ENCODE peak calls at places on chromosomes 6 and 20, in four cellular contexts. A is ascending aorta, Z is neuronal stem cell, P is SJSA1. E is an unnamed sample. For H3K4me1, the result is how much of the 10 kb centered on the place peaks cover.

GRCh38 chr20:6122873-6123649 is at the start of gene FERMT1:
- DNase-seq in Z (peak), A (no peak), P (peak), E (peak)

GRCh38 chr6:7446644-7447325 is 57.2 kb downstream of the RIOK1 start:
- DNase-seq in P (no peak), A (no peak), Z (peak), E (no peak)

GRCh38 chr6:158567871-158568401 is 8.0 kb downstream of the TMEM181 start:
- DNase-seq in A (no peak), P (no peak), Z (no peak), E (no peak)

GRCh38 chr20:62606551-62607201 is 35.6 kb upstream of the SLCO4A1 start:
- DNase-seq in Z (no peak), A (no peak), P (no peak), E (no peak)

GRCh38 chr20:16025084-16025483 is 548.2 kb downstream of the KIF16B start:
- DNase-seq in A (no peak), P (no peak), Z (no peak), E (no peak)

GRCh38 chr20:64129146-64129782 is 21.9 kb upstream of the NPBWR2 start:
- DNase-seq in Z (no peak), P (peak), A (no peak), E (no peak)

GRCh38 chr20:25062841-25063240 is 4.9 kb upstream of the ACSS1 start:
- DNase-seq in Z (no peak), A (no peak), P (no peak), E (no peak)

GRCh38 chr20:11245431-11245830 is 571.6 kb upstream of the JAG1 start:
- DNase-seq in A (no peak), P (no peak), Z (no peak), E (no peak)

GRCh38 chr6:26554669-26555504 is 16.7 kb downstream of the HMGN4 start:
- DNase-seq in A (no peak), P (peak), Z (peak), E (no peak)

GRCh38 chr20:45337367-45338120 is 10.7 kb downstream of the SDC4 start:
- DNase-seq in Z (no peak), P (peak), A (peak), E (no peak)

GRCh38 chr20:32972181-32973076 is 31.8 kb downstream of the SUN5 start:
- DNase-seq in P (peak), Z (no peak), A (no peak), E (no peak)

GRCh38 chr20:36070451-36070850 is 84.1 kb upstream of the EPB41L1 start:
- DNase-seq in A (no peak), Z (no peak), P (no peak), E (no peak)

GRCh38 chr6:29509711-29510110 is 22.0 kb upstream of the MAS1L start:
- DNase-seq in Z (no peak), A (no peak), P (no peak), E (no peak)

GRCh38 chr6:157597461-157598312 is 216.7 kb downstream of the ZDHHC14 start:
- DNase-seq in Z (peak), A (no peak), P (peak), E (no peak)

GRCh38 chr6:19866199-19866872 is 29.2 kb downstream of the ID4 start:
- DNase-seq in Z (no peak), A (no peak), P (no peak), E (no peak)

GRCh38 chr6:11043961-11044711 is at the start of gene ELOVL2:
- DNase-seq in A (no peak), P (peak), Z (peak), E (no peak)

GRCh38 chr6:140535511-140535910 is 1161.1 kb upstream of the CITED2 start:
- DNase-seq in A (no peak), P (no peak), Z (no peak), E (no peak)

GRCh38 chr6:140538926-140539325 is 1164.5 kb upstream of the CITED2 start:
- DNase-seq in A (no peak), P (no peak), Z (no peak), E (no peak)

GRCh38 chr6:140540743-140541142 is 1166.3 kb upstream of the CITED2 start:
- DNase-seq in A (no peak), Z (no peak), P (no peak), E (no peak)

GRCh38 chr6:140537211-140537610 is 1162.8 kb upstream of the CITED2 start:
- DNase-seq in Z (no peak), P (no peak), A (no peak), E (no peak)

GRCh38 chr6:140537834-140538680 is 1163.6 kb upstream of the CITED2 start:
- DNase-seq in P (peak), A (no peak), Z (peak), E (peak)
- H3K4me1 ChIP-seq in P (half or more), A (under half), Z (under half), E (under half)

GRCh38 chr6:41965429-41966213 is 24.0 kb upstream of the CCND3 start:
- DNase-seq in A (no peak), P (no peak), Z (peak), E (peak)
- H3K4me1 ChIP-seq in A (under half), P (under half), Z (under half), E (under half)

GRCh38 chr6:35019831-35020230 is 121.3 kb downstream of the TCP11 start:
- DNase-seq in Z (no peak), A (no peak), P (no peak), E (no peak)

GRCh38 chr6:35019171-35019570 is 122.0 kb downstream of the TCP11 start:
- DNase-seq in A (no peak), P (no peak), Z (no peak), E (no peak)

GRCh38 chr6:35023091-35023490 is 118.0 kb downstream of the TCP11 start:
- DNase-seq in Z (no peak), P (no peak), A (no peak), E (no peak)

GRCh38 chr6:35018746-35019145 is 122.4 kb downstream of the TCP11 start:
- DNase-seq in A (no peak), P (no peak), Z (no peak), E (no peak)

GRCh38 chr6:35021014-35021413 is 120.1 kb downstream of the TCP11 start:
- DNase-seq in A (no peak), Z (no peak), P (no peak), E (no peak)
- H3K4me1 ChIP-seq in A (under half), Z (under half), P (half or more), E (under half)

GRCh38 chr6:169291639-169292339 is 38.1 kb upstream of the THBS2 start:
- DNase-seq in A (no peak), Z (no peak), P (no peak), E (no peak)
- H3K4me1 ChIP-seq in A (under half), Z (under half), P (under half), E (under half)

DNA sequence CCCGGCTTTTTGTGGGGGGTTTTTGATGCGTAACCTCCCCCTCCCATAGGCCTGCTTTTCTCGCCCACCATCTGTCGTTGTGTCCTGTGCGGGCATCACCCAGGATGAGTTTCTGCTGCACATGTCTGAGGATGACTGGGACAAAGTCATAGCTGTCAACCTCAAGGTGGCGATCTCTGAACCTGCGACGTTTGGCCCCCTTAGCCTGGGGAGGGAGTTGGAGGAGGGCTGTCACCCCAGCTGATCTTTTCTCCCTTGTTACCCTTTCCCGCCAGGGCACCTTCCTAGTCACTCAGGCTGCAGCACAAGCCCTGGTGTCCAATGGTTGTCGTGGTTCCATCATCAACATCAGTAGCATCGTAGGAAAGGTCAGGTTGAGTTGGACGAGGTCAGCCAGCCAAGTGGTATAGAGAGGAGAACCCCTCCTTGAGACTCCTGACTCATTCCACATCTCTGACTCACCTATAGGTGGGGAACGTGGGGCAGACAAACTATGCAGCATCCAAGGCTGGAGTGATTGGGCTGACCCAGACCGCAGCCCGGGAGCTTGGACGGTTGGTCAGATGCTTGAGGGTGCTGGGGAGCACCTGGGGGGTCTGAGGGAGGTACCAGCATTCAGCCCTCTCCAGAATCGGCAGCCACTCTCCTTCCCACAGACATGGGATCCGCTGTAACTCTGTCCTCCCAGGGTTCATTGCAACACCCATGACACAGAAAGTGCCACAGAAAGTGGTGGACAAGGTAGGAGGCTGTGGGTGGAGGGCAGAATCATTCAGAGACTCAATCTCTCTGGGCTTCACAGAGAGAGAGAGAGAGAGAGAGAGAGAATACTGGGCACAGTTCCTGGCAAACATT is 944 bp downstream of the HSD17B8 start:
- DNase-seq in A (no peak), P (peak), Z (no peak), E (no peak)
- H3K4me1 ChIP-seq in A (under half), P (half or more), Z (under half), E (under half)

DNA sequence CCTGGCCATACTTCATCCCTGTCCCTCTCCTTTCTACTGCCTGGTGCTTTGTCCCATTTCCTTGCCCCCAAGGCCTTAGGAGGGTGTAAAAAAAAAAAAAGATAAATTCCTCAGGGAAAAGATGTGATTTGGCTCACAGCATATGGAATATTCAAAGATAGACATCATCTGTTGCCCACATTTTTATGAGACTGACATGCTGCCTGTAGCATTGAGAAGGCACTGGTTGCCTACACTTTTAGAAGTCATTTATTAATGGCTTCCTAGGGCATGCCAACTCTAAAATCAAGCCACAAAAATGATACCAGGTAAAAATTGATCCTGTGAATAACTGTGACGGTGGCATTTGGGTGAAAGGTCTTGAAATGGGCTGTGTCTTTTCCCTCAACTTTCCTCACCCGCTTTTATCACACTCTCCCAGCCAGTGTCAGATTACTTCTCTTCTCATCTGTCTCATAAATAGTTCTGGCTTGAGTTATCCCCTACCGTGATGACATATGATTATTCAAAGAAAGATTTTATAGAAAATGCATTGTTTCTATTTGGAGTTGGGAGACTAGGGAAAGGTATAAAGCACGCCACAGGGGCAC is 139.4 kb downstream of the CARMIL1 start:
- DNase-seq in A (no peak), P (no peak), Z (no peak), E (no peak)
- H3K4me1 ChIP-seq in A (under half), P (under half), Z (under half), E (under half)

E was measured in NT2/D1.